ENCODE peak calls at places on chromosomes 12 and 14, in five cellular contexts. Q is H9, H is endodermal cell, S is A549, N is lung. P is an unnamed sample.
A peak's percentile ranks its signal among the peaks of the same experiment; 100 is the strongest.

GRCh38 chr14:76784881-76785280 is 23.6 kb downstream of the VASH1 start:
- DNase-seq in Q (peak; percentile 90), H (peak; percentile 96), S (peak; percentile 97), N (peak; percentile 65), P (peak; percentile 48)

GRCh38 chr14:61662001-61662400 is 33.3 kb upstream of the HIF1A start:
- DNase-seq in Q (no peak), H (no peak), S (no peak), N (no peak), P (no peak)

GRCh38 chr12:29242921-29243431 is 93.9 kb downstream of the FAR2 start:
- DNase-seq in Q (no peak), H (no peak), S (no peak), N (no peak), P (no peak)

GRCh38 chr14:99094901-99095300 is 177.1 kb downstream of the BCL11B start:
- DNase-seq in Q (no peak), H (no peak), S (no peak), N (no peak), P (no peak)

GRCh38 chr12:122793685-122794106 is 19.3 kb downstream of the CCDC62 start:
- DNase-seq in Q (no peak), H (peak; percentile 64), S (peak; percentile 63), N (no peak), P (no peak)

GRCh38 chr14:100585448-100586152 is 1.6 kb downstream of the BEGAIN start:
- DNase-seq in Q (no peak), H (peak; percentile 45), S (no peak), N (no peak), P (no peak)

GRCh38 chr12:9784326-9784725 is 23.6 kb upstream of the CD69 start:
- DNase-seq in Q (no peak), H (no peak), S (no peak), N (no peak), P (no peak)

GRCh38 chr14:66284346-66284745 is 201.8 kb upstream of the CCDC196 start:
- DNase-seq in Q (no peak), H (no peak), S (no peak), N (no peak), P (no peak)

GRCh38 chr14:64758711-64759554 is 54.7 kb downstream of the PLEKHG3 start:
- DNase-seq in Q (no peak), H (peak; percentile 62), S (peak; percentile 71), N (no peak), P (no peak)

GRCh38 chr14:66600416-66600815 is 92.5 kb downstream of the GPHN start:
- DNase-seq in Q (no peak), H (no peak), S (no peak), N (no peak), P (no peak)

GRCh38 chr14:34203271-34203722 is 252.4 kb upstream of the EGLN3 start:
- DNase-seq in Q (no peak), H (no peak), S (no peak), N (no peak), P (no peak)

GRCh38 chr12:31224768-31225448 is 101.0 kb downstream of the SINHCAF start:
- DNase-seq in Q (no peak), H (peak; percentile 92), S (no peak), N (no peak), P (no peak)

GRCh38 chr14:68506645-68507405 is 286.0 kb downstream of the ZFP36L1 start:
- DNase-seq in Q (no peak), H (peak; percentile 16), S (no peak), N (peak; percentile 47), P (no peak)

GRCh38 chr14:80946187-80946586 is 4.6 kb upstream of the CEP128 start:
- DNase-seq in Q (no peak), H (no peak), S (no peak), N (no peak), P (no peak)

GRCh38 chr14:104558231-104559042 is 21.1 kb upstream of the C14orf180 start:
- DNase-seq in Q (no peak), H (no peak), S (no peak), N (no peak), P (no peak)

GRCh38 chr12:120687570-120688289 is 781 bp downstream of the MLEC start:
- DNase-seq in Q (no peak), H (peak; percentile 75), S (no peak), N (peak; percentile 33), P (no peak)
- TF ChIP-seq CTCF in Q (no peak), H (no peak), S (no peak), N (no peak), P (no peak)

GRCh38 chr14:54086780-54087179 is 130.2 kb upstream of the BMP4 start:
- DNase-seq in Q (no peak), H (no peak), S (no peak), N (no peak), P (no peak)
- H3K27ac ChIP-seq in Q (no peak overlapping the region), H (no peak overlapping the region), S (no peak overlapping the region), N (no peak overlapping the region), P (no peak overlapping the region)

GRCh38 chr14:29993148-29993547 is 65.5 kb upstream of the PRKD1 start:
- DNase-seq in Q (no peak), H (no peak), S (no peak), N (no peak), P (no peak)

DNA sequence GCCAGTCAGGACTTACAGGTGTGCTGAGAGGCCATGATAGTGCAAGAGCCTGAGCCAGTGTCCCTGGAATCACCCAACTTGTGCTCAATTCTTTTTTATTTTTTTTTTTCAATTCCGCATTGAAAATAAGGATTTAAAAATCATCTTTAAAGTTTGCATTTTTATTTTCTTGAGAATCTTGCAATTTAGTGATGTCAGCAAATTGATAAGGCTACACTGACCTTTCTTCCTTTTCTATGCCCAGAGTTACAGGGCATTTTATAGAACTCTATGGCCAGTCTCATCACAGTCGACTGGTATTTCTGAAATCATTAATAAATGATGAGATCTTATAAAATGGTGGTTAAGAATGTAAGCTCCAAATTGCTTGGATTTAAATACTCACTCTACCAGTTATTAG is 63.3 kb upstream of the PRKD1 start:
- DNase-seq in Q (no peak), H (no peak), S (no peak), N (no peak), P (no peak)
- H3K9me3 ChIP-seq in Q (no peaks in the 10 kb centered on the region), H (no peaks in the 10 kb centered on the region), S (no peaks in the 10 kb centered on the region), N (no peaks in the 10 kb centered on the region), P (no peaks in the 10 kb centered on the region)

GRCh38 chr14:74488788-74489397 is 4.2 kb downstream of the NPC2 start:
- DNase-seq in Q (no peak), H (no peak), S (no peak), N (no peak), P (no peak)

GRCh38 chr14:74492413-74493342 is at the start of gene NPC2:
- DNase-seq in Q (no peak), H (no peak), S (no peak), N (no peak), P (no peak)

GRCh38 chr14:74491952-74492351 is 1.2 kb downstream of the NPC2 start:
- DNase-seq in Q (no peak), H (peak; percentile 68), S (peak; percentile 50), N (no peak), P (no peak)

GRCh38 chr14:74495356-74495755 is 1.8 kb downstream of the ISCA2 start:
- DNase-seq in Q (no peak), H (no peak), S (no peak), N (no peak), P (no peak)

DNA sequence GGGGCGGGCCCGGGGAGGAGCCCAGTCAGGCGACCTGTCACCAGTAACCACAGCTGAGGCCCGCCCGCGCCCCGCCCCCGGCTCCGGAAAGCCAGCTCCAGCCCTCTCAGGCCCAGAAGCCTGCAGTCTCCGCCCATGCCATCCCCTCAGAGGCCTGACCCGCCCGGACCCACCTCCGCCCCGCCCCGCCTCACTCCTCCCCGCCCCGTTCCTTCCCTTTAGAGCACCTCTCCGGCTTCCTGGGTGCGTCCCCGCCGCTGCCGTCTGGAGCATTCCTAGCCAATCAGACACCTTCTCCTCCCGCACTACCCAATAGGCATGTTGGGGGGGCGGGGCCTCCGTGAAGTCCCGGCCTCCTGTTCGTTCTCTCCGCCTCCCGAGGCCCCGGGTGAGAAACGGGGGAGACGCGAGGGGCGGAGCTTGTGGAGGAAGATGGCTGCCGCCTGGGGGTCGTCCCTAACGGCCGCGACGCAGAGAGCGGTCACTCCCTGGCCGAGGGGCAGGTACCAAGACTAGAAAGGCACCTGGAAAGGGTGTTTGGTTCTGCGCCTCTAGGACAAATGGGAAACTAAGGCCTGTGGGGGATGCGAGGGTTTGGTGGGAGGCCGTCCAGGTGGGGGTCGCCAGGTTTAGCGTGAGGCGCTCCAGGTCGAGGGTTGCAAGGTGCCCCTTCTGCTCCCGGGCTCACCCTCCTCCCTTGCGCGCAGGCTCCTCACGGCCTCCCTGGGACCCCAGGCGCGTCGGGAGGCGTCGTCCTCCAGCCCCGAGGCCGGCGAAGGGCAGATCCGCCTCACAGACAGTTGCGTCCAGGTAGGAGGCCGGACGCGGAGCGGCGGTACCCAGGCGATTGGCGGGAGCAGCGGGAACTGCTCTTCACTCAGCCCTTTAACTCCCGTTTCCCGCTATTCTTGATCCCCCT is at the start of gene ISCA2:
- DNase-seq in Q (peak; percentile 100), H (peak; percentile 100), S (peak; percentile 98), N (peak; percentile 100), P (peak; percentile 98)
- TF ChIP-seq CTCF in Q (no peak), H (no peak), S (no peak), N (no peak), P (no peak)

DNA sequence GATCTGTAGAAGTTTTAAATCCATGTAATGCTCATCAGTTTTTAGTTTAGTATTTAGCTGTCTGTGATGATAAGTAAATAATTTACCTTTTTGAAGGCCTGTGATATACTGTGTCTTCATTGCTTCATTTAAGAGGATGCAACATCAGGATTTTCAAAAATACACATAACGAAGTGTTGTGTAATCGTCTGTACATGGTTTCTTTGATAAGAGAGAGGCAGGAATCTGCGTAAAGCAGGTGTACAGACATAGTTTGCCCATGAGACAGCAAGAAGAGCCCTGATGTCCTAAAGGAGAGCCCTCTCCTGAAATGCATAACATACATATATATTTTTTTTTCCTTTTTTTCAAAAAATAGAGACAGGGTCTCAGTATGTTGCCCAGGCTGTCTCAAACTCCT is 44.8 kb downstream of the RASSF3 start:
- DNase-seq in Q (no peak), H (no peak), S (no peak), N (no peak), P (no peak)
- H3K27ac ChIP-seq in Q (no peak overlapping the region), H (no peak overlapping the region), S (peak overlapping the region; percentile 62), N (no peak overlapping the region), P (peak overlapping the region; percentile 10)